ENCODE peak calls at places on chromosomes 13 and 19, in ten cellular contexts. Z is smooth muscle cell of the brain vasculature; L is EL; Y is T-helper 2 cell; Q is astrocyte of the hippocampus; M is T-cell; O is lower leg skin; E is transverse colon; B is stimulated activated CD4-positive, alpha-beta T cell treated with anti-CD3 and anti-CD28 coated beads, Interleukin-1b, Interleukin-23, amount 100 ng/mL, for 1 hour; H is left colon. W is an unnamed sample.

GRCh38 chr13:54356209-54356608 is 1327.6 kb downstream of the OLFM4 start:
- DNase-seq in Y (no peak), Z (no peak), Q (no peak), M (no peak), H (no peak), B (no peak), E (no peak), O (no peak), L (no peak), W (no peak)

GRCh38 chr13:95191821-95192220 is 109.4 kb downstream of the ABCC4 start:
- DNase-seq in B (no peak), Z (peak), L (peak), O (peak), Y (peak), M (peak), H (peak), Q (peak), E (peak), W (peak)

GRCh38 chr13:90627813-90628212 is 719.7 kb upstream of the MIR17HG start:
- DNase-seq in M (no peak), E (no peak), B (no peak), Q (no peak), L (no peak), H (no peak), O (no peak), Z (no peak), Y (no peak), W (no peak)

GRCh38 chr13:44141213-44141724 is 232.4 kb upstream of the SERP2 start:
- DNase-seq in L (peak), Z (no peak), H (no peak), M (no peak), O (no peak), Y (no peak), Q (peak), E (no peak), B (no peak), W (no peak)

GRCh38 chr13:20997301-20998061 is 63.9 kb downstream of the LATS2 start:
- DNase-seq in B (no peak), Y (no peak), Z (no peak), O (no peak), Q (peak), H (no peak), M (no peak), E (no peak), L (peak), W (no peak)

GRCh38 chr19:21586341-21587116 is 81.1 kb downstream of the ZNF429 start:
- DNase-seq in Q (peak), Y (no peak), B (no peak), M (no peak), O (no peak), Z (no peak), E (peak), L (no peak), H (no peak), W (no peak)

GRCh38 chr19:15937771-15938170 is 3.4 kb upstream of the CYP4F11 start:
- DNase-seq in Q (no peak), M (no peak), O (no peak), Y (no peak), L (no peak), E (no peak), Z (no peak), B (no peak), H (no peak), W (no peak)

GRCh38 chr19:6772028-6772865 is at the start of gene VAV1:
- DNase-seq in Y (peak), Q (no peak), O (no peak), E (peak), L (no peak), Z (no peak), M (peak), B (peak), H (peak), W (peak)

GRCh38 chr13:24217601-24218281 is 57.2 kb downstream of the SPATA13 start:
- DNase-seq in Y (no peak), Q (peak), M (no peak), Z (no peak), B (no peak), O (no peak), L (no peak), E (peak), H (peak), W (no peak)

GRCh38 chr19:7731218-7731595 is 703 bp downstream of the CLEC4G start:
- DNase-seq in Z (no peak), B (no peak), E (no peak), Q (no peak), M (no peak), Y (no peak), O (no peak), L (no peak), H (no peak), W (no peak)

GRCh38 chr13:64723735-64724134 is 2506.4 kb downstream of the PCDH9 start:
- DNase-seq in M (no peak), O (no peak), E (no peak), Y (no peak), Z (peak), H (no peak), B (no peak), Q (peak), L (peak), W (no peak)

GRCh38 chr19:47228168-47228936 is 2.6 kb downstream of the BBC3 start:
- DNase-seq in M (peak), Y (no peak), B (no peak), O (peak), Z (no peak), Q (peak), E (peak), H (peak), L (peak), W (peak)

GRCh38 chr19:45468803-45469131 is 971 bp downstream of the FOSB start:
- DNase-seq in Q (no peak), M (peak), B (no peak), Z (no peak), E (no peak), O (no peak), H (no peak), Y (no peak), L (no peak), W (peak)

GRCh38 chr19:18769989-18770528 is 21.0 kb downstream of the COMP start:
- DNase-seq in Z (no peak), M (no peak), L (no peak), B (no peak), Q (no peak), H (no peak), O (no peak), E (no peak), Y (no peak), W (no peak)

GRCh38 chr19:42028304-42029216 is 34.5 kb upstream of the ATP1A3 start:
- DNase-seq in M (no peak), Y (no peak), Z (no peak), B (no peak), O (no peak), E (no peak), H (no peak), Q (no peak), L (no peak), W (no peak)

GRCh38 chr13:48155850-48156249 is 60.9 kb upstream of the MED4 start:
- DNase-seq in L (peak), Z (no peak), Q (peak), Y (no peak), M (peak), E (no peak), B (peak), H (no peak), O (no peak), W (no peak)

GRCh38 chr19:1825909-1826556 is 14.0 kb upstream of the ATP8B3 start:
- DNase-seq in M (peak), E (peak), B (peak), Y (peak), O (peak), Q (peak), L (peak), Z (peak), H (peak), W (peak)

GRCh38 chr13:49057176-49057575 is 81.5 kb downstream of the FNDC3A start:
- DNase-seq in L (no peak), B (no peak), M (no peak), Q (no peak), E (no peak), O (no peak), Z (no peak), H (no peak), Y (no peak), W (no peak)

GRCh38 chr13:91922969-91923592 is 524.7 kb downstream of the GPC5 start:
- DNase-seq in B (no peak), O (no peak), Q (no peak), Z (no peak), M (no peak), Y (no peak), H (no peak), L (no peak), E (no peak), W (no peak)

GRCh38 chr13:111664060-111664459 is 343.6 kb downstream of the TEX29 start:
- DNase-seq in O (no peak), Y (no peak), M (no peak), Z (no peak), B (no peak), E (no peak), L (no peak), H (no peak), Q (no peak), W (peak)

GRCh38 chr19:38115264-38115802 is 108.7 kb downstream of the DPF1 start:
- DNase-seq in H (no peak), E (no peak), Q (no peak), O (no peak), L (no peak), M (no peak), Z (no peak), B (no peak), Y (no peak), W (no peak)

GRCh38 chr13:107450426-107450825 is 764.9 kb downstream of the LIG4 start:
- DNase-seq in H (no peak), O (no peak), Y (no peak), Z (no peak), B (no peak), L (no peak), E (no peak), Q (peak), M (no peak), W (no peak)

W was measured in Peyer's patch.